ENCODE peak calls at places on chromosomes 12 and 14, in seven cellular contexts. R, B, J, K, Q, W and L are unnamed samples.

GRCh38 chr12:108804361-108804949 is 52.9 kb downstream of the SSH1 start:
- DNase-seq in B (no peak), R (peak), Q (peak), W (no peak), K (no peak), J (peak), L (no peak)

GRCh38 chr14:91227183-91227628 is 17.3 kb downstream of the GPR68 start:
- DNase-seq in Q (no peak), J (no peak), W (no peak), R (no peak), B (no peak), K (no peak), L (no peak)

GRCh38 chr12:175759-176158 is 38.2 kb downstream of the SLC6A12 start:
- DNase-seq in B (no peak), J (no peak), W (no peak), R (no peak), Q (no peak), K (no peak), L (no peak)

GRCh38 chr14:91918159-91918883 is 29.2 kb downstream of the FBLN5 start:
- DNase-seq in W (no peak), K (no peak), B (no peak), Q (no peak), R (no peak), J (no peak), L (no peak)

GRCh38 chr12:111211910-111212757 is 156.8 kb downstream of the PHETA1 start:
- DNase-seq in W (no peak), R (no peak), Q (no peak), J (no peak), K (no peak), B (no peak), L (no peak)

GRCh38 chr12:44972746-44973421 is 78.0 kb downstream of the DBX2 start:
- DNase-seq in W (no peak), R (no peak), Q (no peak), B (no peak), K (peak), J (no peak), L (no peak)

GRCh38 chr14:21136024-21136423 is 19.8 kb downstream of the OR5AU1 start:
- DNase-seq in W (no peak), K (peak), J (no peak), R (no peak), Q (peak), B (no peak), L (no peak)

GRCh38 chr12:95582230-95583058 is 31.2 kb upstream of the USP44 start:
- DNase-seq in W (no peak), K (peak), J (no peak), R (no peak), Q (peak), B (no peak), L (no peak)

GRCh38 chr12:122994140-122994675 is 13.7 kb downstream of the ARL6IP4 start:
- DNase-seq in B (no peak), Q (no peak), W (no peak), K (no peak), R (no peak), J (peak), L (no peak)

GRCh38 chr12:89461649-89462612 is 62.7 kb downstream of the GALNT4 start:
- DNase-seq in K (peak), R (no peak), J (no peak), W (no peak), Q (peak), B (no peak), L (no peak)

GRCh38 chr12:79547044-79547734 is 143.6 kb downstream of the PAWR start:
- DNase-seq in J (no peak), Q (no peak), K (peak), W (no peak), B (no peak), R (peak), L (no peak)

GRCh38 chr14:104681689-104682074 is 7.7 kb upstream of the INF2 start:
- DNase-seq in Q (peak), J (peak), K (peak), R (no peak), W (no peak), B (peak), L (peak)

GRCh38 chr14:24809147-24809546 is 175.2 kb upstream of the GZMB start:
- DNase-seq in Q (no peak), K (no peak), W (no peak), B (no peak), R (no peak), J (no peak), L (no peak)

GRCh38 chr12:96313606-96314005 is 86.6 kb downstream of the CDK17 start:
- DNase-seq in K (no peak), J (no peak), B (no peak), W (no peak), Q (no peak), R (no peak), L (no peak)

GRCh38 chr12:32407795-32408194 is 8.4 kb downstream of the FGD4 start:
- DNase-seq in Q (no peak), K (no peak), W (no peak), B (no peak), R (no peak), J (no peak), L (no peak)

GRCh38 chr14:66082009-66082408 is 404.2 kb upstream of the CCDC196 start:
- DNase-seq in K (no peak), J (no peak), Q (no peak), R (no peak), B (no peak), W (no peak), L (no peak)

GRCh38 chr12:132208153-132208823 is 64.0 kb downstream of the NOC4L start:
- DNase-seq in W (no peak), R (no peak), J (no peak), K (no peak), B (no peak), Q (no peak), L (no peak)

GRCh38 chr14:52360831-52361230 is 46.7 kb downstream of the PTGER2 start:
- DNase-seq in J (no peak), K (no peak), B (no peak), R (no peak), Q (no peak), W (no peak), L (no peak)

GRCh38 chr12:64459388-64460024 is 7.6 kb downstream of the TBK1 start:
- DNase-seq in K (no peak), R (no peak), W (no peak), B (no peak), Q (no peak), J (no peak), L (no peak)

GRCh38 chr14:19974844-19975243 is 547 bp upstream of the OR4K15 start:
- DNase-seq in W (no peak), K (no peak), B (no peak), Q (no peak), J (no peak), R (no peak), L (no peak)

GRCh38 chr12:49232940-49233841 is 31.7 kb upstream of the TUBA1C start:
- DNase-seq in Q (no peak), K (no peak), J (peak), W (no peak), R (no peak), B (peak), L (peak)

GRCh38 chr14:91399868-91400640 is 17.6 kb downstream of the CCDC88C start:
- DNase-seq in B (no peak), Q (no peak), R (no peak), K (no peak), W (no peak), J (no peak), L (no peak)

GRCh38 chr12:124386059-124386458 is 91.2 kb downstream of the RFLNA start:
- DNase-seq in B (no peak), R (no peak), J (peak), K (peak), W (no peak), Q (no peak), L (no peak)

GRCh38 chr12:71456316-71456715 is 16.7 kb downstream of the LGR5 start:
- DNase-seq in Q (no peak), R (no peak), J (no peak), K (no peak), B (no peak), W (no peak), L (no peak)

GRCh38 chr12:99121476-99121965 is 476.4 kb downstream of the APAF1 start:
- DNase-seq in K (no peak), Q (no peak), J (no peak), R (no peak), B (no peak), W (no peak), L (no peak)

GRCh38 chr14:32808574-32809098 is 130.0 kb upstream of the NPAS3 start:
- DNase-seq in W (no peak), Q (peak), K (no peak), R (no peak), J (no peak), B (no peak), L (no peak)

GRCh38 chr12:66032739-66033138 is 97.8 kb downstream of the LLPH start:
- DNase-seq in W (no peak), K (no peak), J (no peak), R (no peak), Q (no peak), B (no peak), L (no peak)

GRCh38 chr12:59040651-59041050 is 120.3 kb upstream of the LRIG3 start:
- DNase-seq in K (peak), J (no peak), W (no peak), B (no peak), Q (peak), R (peak), L (no peak)

GRCh38 chr14:100080206-100080605 is 15.0 kb downstream of the EVL start:
- DNase-seq in R (no peak), J (no peak), Q (no peak), B (no peak), K (no peak), W (no peak), L (no peak)

GRCh38 chr14:49959822-49960408 is 67.0 kb downstream of the ARF6 start:
- DNase-seq in R (no peak), K (no peak), W (no peak), B (no peak), J (no peak), Q (no peak), L (no peak)

GRCh38 chr14:24401810-24402702 is 3.3 kb downstream of the NYNRIN start:
- DNase-seq in Q (no peak), K (no peak), R (no peak), J (no peak), B (no peak), W (no peak), L (no peak)

GRCh38 chr12:91506461-91506860 is 323.8 kb upstream of the DCN start:
- DNase-seq in R (no peak), B (no peak), J (no peak), W (no peak), Q (no peak), K (no peak), L (no peak)

GRCh38 chr14:64915797-64916196 is 1.5 kb downstream of the CHURC1 start:
- DNase-seq in J (no peak), W (no peak), R (no peak), B (no peak), Q (no peak), K (no peak), L (no peak)

GRCh38 chr14:63130531-63130930 is 73.7 kb upstream of the RHOJ start:
- DNase-seq in B (no peak), W (no peak), J (no peak), K (no peak), Q (no peak), R (no peak), L (no peak)

GRCh38 chr12:68189766-68190700 is 30.5 kb upstream of the IFNG start:
- DNase-seq in W (no peak), B (no peak), R (no peak), K (no peak), J (no peak), Q (peak), L (no peak)

GRCh38 chr12:124713436-124714082 is 146.1 kb upstream of the NCOR2 start:
- DNase-seq in W (peak), K (no peak), R (no peak), J (no peak), Q (peak), B (no peak), L (no peak)